ENCODE peak calls at places on chromosomes 3 and 15, in six cellular contexts. V, R, T, A, L and X are unnamed samples.

GRCh38 chr15:100858294-100858693 is 21.3 kb upstream of the ALDH1A3 start:
- DNase-seq in R (no peak), L (no peak), T (no peak), A (no peak), V (no peak), X (no peak)

GRCh38 chr3:123546133-123546755 is 38.6 kb downstream of the HACD2 start:
- DNase-seq in R (peak; percentile 88), A (no peak), L (no peak), V (peak; percentile 94), T (no peak), X (no peak)

GRCh38 chr3:64266065-64266874 is 41.0 kb upstream of the PRICKLE2 start:
- DNase-seq in A (no peak), T (no peak), V (peak; percentile 94), L (peak; percentile 19), R (peak; percentile 96), X (no peak)

GRCh38 chr3:55678521-55679216 is 191.6 kb upstream of the WNT5A start:
- DNase-seq in T (no peak), A (no peak), V (no peak), L (no peak), R (peak; percentile 35), X (no peak)

GRCh38 chr3:33440578-33441321 is 545 bp upstream of the UBP1 start:
- DNase-seq in V (peak; percentile 100), L (peak; percentile 100), A (peak; percentile 97), T (peak; percentile 100), R (peak; percentile 100), X (peak; percentile 100)

GRCh38 chr3:135125171-135125801 is 330.2 kb downstream of the EPHB1 start:
- DNase-seq in T (no peak), V (peak; percentile 27), A (no peak), L (peak; percentile 63), R (peak; percentile 4), X (peak; percentile 63)

GRCh38 chr15:58423858-58424608 is 7.8 kb upstream of the LIPC start:
- DNase-seq in T (no peak), V (peak; percentile 42), A (no peak), L (no peak), R (no peak), X (no peak)

GRCh38 chr15:88255109-88255495 is 1.4 kb downstream of the NTRK3 start:
- DNase-seq in A (no peak), T (peak; percentile 41), V (no peak), R (no peak), L (no peak), X (no peak)

GRCh38 chr3:13082677-13083076 is 9.4 kb upstream of the IQSEC1 start:
- DNase-seq in A (no peak), V (no peak), T (no peak), L (no peak), R (no peak), X (no peak)

GRCh38 chr3:128075516-128076464 is 23.6 kb downstream of the SEC61A1 start:
- DNase-seq in A (peak; percentile 82), V (peak; percentile 79), R (peak; percentile 85), L (peak; percentile 93), T (peak; percentile 93), X (peak; percentile 91)

GRCh38 chr15:52714968-52715367 is 35.8 kb upstream of the ATOSA start:
- DNase-seq in A (no peak), V (no peak), L (no peak), T (no peak), R (no peak), X (no peak)

GRCh38 chr3:48567090-48567489 is 3.5 kb upstream of the UCN2 start:
- DNase-seq in A (no peak), R (no peak), V (no peak), L (no peak), T (no peak), X (no peak)

GRCh38 chr3:153903430-153903829 is 217.8 kb upstream of the ARHGEF26 start:
- DNase-seq in L (no peak), A (no peak), R (no peak), T (peak; percentile 55), V (no peak), X (no peak)

GRCh38 chr15:61141497-61142125 is 87.5 kb downstream of the RORA start:
- DNase-seq in R (no peak), L (no peak), V (no peak), A (no peak), T (peak; percentile 35), X (no peak)

GRCh38 chr3:115194461-115194860 is 47.4 kb upstream of the ZBTB20 start:
- DNase-seq in R (no peak), V (peak; percentile 46), A (no peak), T (no peak), L (no peak), X (no peak)

GRCh38 chr15:79221696-79222095 is 60.8 kb upstream of the ANKRD34C start:
- DNase-seq in L (peak; percentile 91), A (no peak), V (no peak), R (no peak), T (no peak), X (no peak)

GRCh38 chr15:99826146-99826745 is 93.0 kb upstream of the LYSMD4 start:
- DNase-seq in A (no peak), L (no peak), V (no peak), R (no peak), T (no peak), X (no peak)

GRCh38 chr15:63857459-63857856 is 23.7 kb upstream of the HERC1 start:
- DNase-seq in A (no peak), V (no peak), T (no peak), R (no peak), L (peak; percentile 67), X (no peak)

GRCh38 chr3:151709847-151710246 is 23.9 kb upstream of the AADACL2 start:
- DNase-seq in T (no peak), L (no peak), V (peak; percentile 85), R (peak; percentile 72), A (no peak), X (no peak)
- H4K91ac ChIP-seq in T (no peak overlapping the region), L (no peak overlapping the region), V (no peak overlapping the region), R (no peak overlapping the region), A (no peak overlapping the region), X (no peak overlapping the region)

GRCh38 chr15:92283813-92284212 is 109.9 kb upstream of the ST8SIA2 start:
- DNase-seq in L (no peak), A (no peak), R (no peak), T (no peak), V (no peak), X (no peak)

GRCh38 chr15:92290359-92290992 is 103.2 kb upstream of the ST8SIA2 start:
- DNase-seq in T (no peak), L (no peak), V (no peak), A (no peak), R (no peak), X (no peak)

GRCh38 chr15:92291900-92292299 is 101.8 kb upstream of the ST8SIA2 start:
- DNase-seq in A (no peak), R (no peak), V (no peak), L (no peak), T (no peak), X (no peak)

DNA sequence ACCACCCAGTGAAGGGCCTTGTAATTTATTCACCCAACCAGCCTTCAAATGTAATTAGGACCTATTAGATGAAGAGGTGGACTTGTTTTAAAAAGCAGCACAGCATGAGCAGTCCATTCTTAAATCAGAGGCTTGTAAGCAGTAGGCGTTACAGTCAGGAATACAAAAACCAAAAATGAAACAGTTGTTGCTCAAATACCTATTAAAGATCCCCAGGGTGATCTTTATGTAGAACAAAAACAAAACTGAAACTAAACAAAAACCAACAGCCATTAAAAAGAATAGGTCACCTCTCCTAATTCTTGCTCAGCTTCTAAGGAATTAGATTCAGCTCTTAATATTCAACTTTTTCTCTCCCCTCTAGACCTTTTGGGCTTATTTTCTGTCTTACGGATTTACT is 104.9 kb upstream of the ST8SIA2 start:
- DNase-seq in L (no peak), T (no peak), V (no peak), A (no peak), R (no peak), X (no peak)
- H4K91ac ChIP-seq in L (no peak overlapping the region), T (no peak overlapping the region), V (no peak overlapping the region), A (no peak overlapping the region), R (no peak overlapping the region), X (no peak overlapping the region)

GRCh38 chr3:184275961-184276910 is at the start of gene ECE2:
- DNase-seq in V (no peak), L (no peak), T (no peak), R (no peak), A (no peak), X (no peak)
- H4K91ac ChIP-seq in V (no peak within 1 kb of the TSS), L (no peak within 1 kb of the TSS), T (no peak within 1 kb of the TSS), R (no peak within 1 kb of the TSS), A (peak within 1 kb of the TSS; percentile 46), X (no peak within 1 kb of the TSS)

GRCh38 chr15:90295270-90295648 is 29.8 kb downstream of the NGRN start:
- DNase-seq in L (no peak), V (no peak), A (no peak), T (no peak), R (no peak), X (no peak)
- H4K91ac ChIP-seq in L (no peak overlapping the region), V (no peak overlapping the region), A (no peak overlapping the region), T (no peak overlapping the region), R (no peak overlapping the region), X (no peak overlapping the region)

GRCh38 chr3:180770639-180771038 is 91.3 kb upstream of the CCDC39 start:
- DNase-seq in A (no peak), T (no peak), R (no peak), L (no peak), V (no peak), X (no peak)

DNA sequence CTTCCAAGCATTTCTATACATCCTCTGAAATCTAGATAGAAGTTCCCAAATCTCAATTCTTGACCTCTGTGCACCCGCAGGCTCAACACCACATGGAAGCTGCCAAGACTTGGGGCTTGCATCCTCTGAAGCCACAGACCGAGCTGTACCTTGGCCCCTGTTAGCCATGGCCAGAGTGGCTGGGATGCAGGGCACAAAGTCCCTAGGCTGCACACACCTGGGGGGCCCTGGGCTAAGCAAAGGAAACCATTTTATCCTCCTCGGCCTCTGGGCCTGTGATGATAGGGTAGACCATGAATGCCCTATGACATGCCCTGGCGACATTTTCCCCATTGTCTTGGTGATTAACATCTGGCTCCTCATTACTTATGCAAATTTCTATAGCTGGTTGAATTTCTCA is 97.1 kb upstream of the CCDC39 start:
- DNase-seq in A (no peak), V (no peak), L (no peak), T (no peak), R (no peak), X (no peak)
- H4K91ac ChIP-seq in A (no peak overlapping the region), V (no peak overlapping the region), L (no peak overlapping the region), T (no peak overlapping the region), R (no peak overlapping the region), X (no peak overlapping the region)